ENCODE peak calls at places on chromosome 9, in nine cellular contexts. O is NCI-H1694 treated with DMSO at 0.1 percent for 48 hours, X is putamen, U is Calu3, J is endothelial cell, S is NCI-H2029, Q is NCI-H226, H is stomach, B is small intestine. W is an unnamed sample.
A peak's percentile ranks its signal among the peaks of the same experiment; 100 is the strongest.

GRCh38 chr9:107707915-107708441 is 218.4 kb upstream of the KLF4 start:
- DNase-seq in H (no peak), Q (no peak), B (no peak), U (no peak), J (no peak), S (peak; percentile 16), X (no peak), O (no peak), W (no peak)

GRCh38 chr9:129650680-129651235 is 8.8 kb upstream of the ASB6 start:
- DNase-seq in B (no peak), Q (no peak), O (no peak), H (no peak), X (no peak), U (no peak), J (no peak), S (no peak), W (no peak)

GRCh38 chr9:128635266-128636023 is 21.2 kb downstream of the DYNC2I2 start:
- DNase-seq in Q (peak; percentile 97), B (peak; percentile 97), X (no peak), O (peak; percentile 30), H (peak; percentile 93), U (peak; percentile 95), J (peak; percentile 71), S (peak; percentile 96), W (peak; percentile 47)

GRCh38 chr9:15293727-15294405 is 13.2 kb downstream of the TTC39B start:
- DNase-seq in H (no peak), U (no peak), O (no peak), J (no peak), S (no peak), B (no peak), Q (no peak), X (no peak), W (no peak)

GRCh38 chr9:92641092-92641809 is 28.7 kb downstream of the IPPK start:
- DNase-seq in Q (no peak), S (no peak), U (no peak), B (no peak), J (no peak), O (no peak), X (no peak), H (peak; percentile 13), W (no peak)

GRCh38 chr9:94639045-94639995 is at the start of gene FBP1:
- DNase-seq in H (peak; percentile 64), U (peak; percentile 25), X (no peak), Q (no peak), J (peak; percentile 32), S (peak; percentile 31), B (peak; percentile 81), O (no peak), W (no peak)

GRCh38 chr9:137398561-137399468 is 24.1 kb downstream of the EXD3 start:
- DNase-seq in J (no peak), O (no peak), H (no peak), U (no peak), X (no peak), S (no peak), Q (no peak), B (no peak), W (no peak)

GRCh38 chr9:89448381-89448780 is 49.5 kb downstream of the SEMA4D start:
- DNase-seq in H (no peak), B (no peak), J (no peak), U (no peak), S (no peak), Q (no peak), X (peak; percentile 96), O (no peak), W (no peak)

GRCh38 chr9:36450110-36450732 is 50.2 kb upstream of the RNF38 start:
- DNase-seq in U (peak; percentile 2), O (peak; percentile 51), Q (no peak), J (peak; percentile 16), H (no peak), S (peak; percentile 48), X (peak; percentile 53), B (peak; percentile 45), W (peak; percentile 5)

GRCh38 chr9:91948423-91949292 is 1.4 kb downstream of the ROR2 start:
- DNase-seq in Q (peak; percentile 84), U (peak; percentile 36), J (peak; percentile 61), X (no peak), H (peak; percentile 76), O (no peak), S (no peak), B (peak; percentile 15), W (peak; percentile 44)

GRCh38 chr9:95305770-95306492 is 11.6 kb downstream of the FANCC start:
- DNase-seq in O (no peak), S (no peak), Q (no peak), H (no peak), X (no peak), B (no peak), U (no peak), J (no peak), W (no peak)

GRCh38 chr9:8221462-8221861 is 421.9 kb upstream of the DMAC1 start:
- DNase-seq in S (no peak), B (no peak), O (no peak), J (no peak), Q (no peak), H (no peak), X (no peak), U (no peak), W (no peak)

GRCh38 chr9:72203205-72203803 is 54.1 kb downstream of the GDA start:
- DNase-seq in O (peak; percentile 11), X (peak; percentile 11), U (peak; percentile 34), H (no peak), B (peak; percentile 54), S (no peak), J (peak; percentile 47), Q (peak; percentile 16), W (peak; percentile 27)

GRCh38 chr9:77899679-77900354 is 131.8 kb downstream of the GNAQ start:
- DNase-seq in O (no peak), S (no peak), U (no peak), H (no peak), X (no peak), B (no peak), Q (peak; percentile 83), J (no peak), W (no peak)

GRCh38 chr9:21964925-21965385 is 29.2 kb downstream of the CDKN2A start:
- DNase-seq in X (no peak), B (peak; percentile 11), O (no peak), H (peak; percentile 38), S (peak; percentile 24), U (peak; percentile 56), J (peak; percentile 16), Q (peak; percentile 43), W (no peak)

GRCh38 chr9:18791074-18791473 is 241.9 kb downstream of the SAXO1 start:
- DNase-seq in S (no peak), H (no peak), J (peak; percentile 73), X (no peak), O (no peak), B (no peak), U (peak; percentile 29), Q (no peak), W (no peak)

GRCh38 chr9:136342191-136343120 is 15.1 kb downstream of the GPSM1 start:
- DNase-seq in B (peak; percentile 76), Q (peak; percentile 56), H (peak; percentile 92), U (peak; percentile 51), X (peak; percentile 80), S (peak; percentile 67), J (peak; percentile 87), O (peak; percentile 24), W (no peak)

GRCh38 chr9:128911529-128912035 is 9.2 kb upstream of the PHYHD1 start:
- DNase-seq in J (peak; percentile 47), Q (peak; percentile 28), B (no peak), X (no peak), S (no peak), U (peak; percentile 27), H (no peak), O (no peak), W (no peak)